ENCODE peak calls at places on chromosomes 16 and 17, in eight cellular contexts. K, F, M, N, O, G, J and X are unnamed samples. For H3K36me3 and H3K4me1, the result is how much of the 10 kb centered on the place peaks cover.

GRCh38 chr16:14501331-14502255 is 128.5 kb downstream of the PARN start:
- DNase-seq in F (peak), J (peak), K (peak), M (peak), O (peak), G (peak), N (peak), X (peak)

GRCh38 chr16:3095869-3096268 is 3.2 kb downstream of the ZSCAN10 start:
- DNase-seq in N (peak), F (peak), O (peak), G (no peak), J (peak), K (no peak), M (no peak), X (no peak)

GRCh38 chr17:48555183-48555615 is 10.3 kb upstream of the HOXB2 start:
- DNase-seq in J (no peak), O (no peak), K (no peak), G (no peak), F (no peak), N (peak), M (peak), X (no peak)

GRCh38 chr17:73387746-73388577 is 76.2 kb upstream of the CDC42EP4 start:
- DNase-seq in M (no peak), F (peak), G (no peak), K (no peak), O (no peak), N (no peak), J (no peak), X (no peak)

GRCh38 chr17:15651001-15651582 is 31.6 kb upstream of the FBXW10B start:
- DNase-seq in J (no peak), O (peak), F (no peak), N (peak), K (no peak), G (peak), M (peak), X (no peak)

GRCh38 chr16:88782454-88783390 is 2.3 kb downstream of the PIEZO1 start:
- DNase-seq in K (no peak), N (peak), O (no peak), J (no peak), M (peak), F (no peak), G (no peak), X (no peak)

GRCh38 chr17:52209507-52209906 is 51.0 kb upstream of the CA10 start:
- DNase-seq in F (no peak), N (peak), G (no peak), J (no peak), M (no peak), K (no peak), O (no peak), X (no peak)

GRCh38 chr17:76422860-76423259 is 30.1 kb downstream of the UBE2O start:
- DNase-seq in N (no peak), F (no peak), G (no peak), M (no peak), O (no peak), K (no peak), J (no peak), X (no peak)

GRCh38 chr16:82062645-82063058 is 27.6 kb downstream of the HSD17B2 start:
- DNase-seq in M (no peak), J (no peak), O (no peak), G (no peak), N (no peak), F (no peak), K (no peak), X (peak)

DNA sequence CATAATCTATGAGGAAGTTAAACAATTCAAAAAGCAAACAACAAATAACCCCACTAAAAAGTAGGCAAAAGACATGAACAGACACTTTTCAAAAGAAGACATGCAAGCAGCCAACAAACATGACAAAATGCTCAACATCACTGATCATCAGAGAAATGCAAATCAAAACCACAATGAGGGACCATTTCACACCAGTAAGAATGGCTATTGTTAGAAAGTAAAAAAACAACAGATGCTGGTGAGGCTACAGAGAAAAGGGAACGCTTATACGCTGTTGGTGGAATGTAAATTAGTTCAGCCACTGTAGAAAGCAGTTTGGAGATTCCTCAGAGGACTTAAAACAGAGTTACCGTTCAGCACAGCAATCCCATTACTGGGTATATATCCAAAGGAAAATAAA is 24.4 kb downstream of the TNFRSF13B start:
- DNase-seq in F (no peak), N (no peak), M (no peak), G (no peak), K (peak), O (no peak), J (no peak), X (no peak)
- H3K36me3 ChIP-seq in F (under half), N (under half), M (under half), G (under half), K (under half), O (under half), J (under half), X (under half)

GRCh38 chr17:82444284-82444893 is 6.2 kb downstream of the CYBC1 start:
- DNase-seq in F (no peak), G (no peak), O (no peak), M (no peak), J (no peak), K (no peak), N (no peak), X (no peak)
- H3K4me1 ChIP-seq in F (under half), G (under half), O (under half), M (under half), J (under half), K (under half), N (under half), X (under half)

GRCh38 chr16:48089053-48089792 is 66.6 kb downstream of the ABCC12 start:
- DNase-seq in M (no peak), F (no peak), G (no peak), O (no peak), K (no peak), J (no peak), N (no peak), X (no peak)

GRCh38 chr16:48086422-48086821 is 69.4 kb downstream of the ABCC12 start:
- DNase-seq in J (no peak), N (no peak), F (no peak), M (no peak), O (no peak), K (no peak), G (no peak), X (no peak)

GRCh38 chr16:48087639-48088038 is 68.2 kb downstream of the ABCC12 start:
- DNase-seq in G (no peak), N (no peak), J (no peak), F (no peak), M (no peak), O (no peak), K (no peak), X (no peak)

GRCh38 chr16:48091077-48091476 is 64.7 kb downstream of the ABCC12 start:
- DNase-seq in J (no peak), O (no peak), G (no peak), F (peak), M (no peak), K (no peak), N (no peak), X (no peak)
- H3K36me3 ChIP-seq in J (under half), O (under half), G (under half), F (under half), M (under half), K (under half), N (under half), X (under half)

GRCh38 chr16:57262841-57263584 is 18.0 kb downstream of the ARL2BP start:
- DNase-seq in K (no peak), O (peak), M (no peak), G (no peak), N (no peak), J (peak), F (no peak), X (no peak)
- H3K4me1 ChIP-seq in K (under half), O (under half), M (under half), G (under half), N (under half), J (half or more), F (under half), X (under half)

DNA sequence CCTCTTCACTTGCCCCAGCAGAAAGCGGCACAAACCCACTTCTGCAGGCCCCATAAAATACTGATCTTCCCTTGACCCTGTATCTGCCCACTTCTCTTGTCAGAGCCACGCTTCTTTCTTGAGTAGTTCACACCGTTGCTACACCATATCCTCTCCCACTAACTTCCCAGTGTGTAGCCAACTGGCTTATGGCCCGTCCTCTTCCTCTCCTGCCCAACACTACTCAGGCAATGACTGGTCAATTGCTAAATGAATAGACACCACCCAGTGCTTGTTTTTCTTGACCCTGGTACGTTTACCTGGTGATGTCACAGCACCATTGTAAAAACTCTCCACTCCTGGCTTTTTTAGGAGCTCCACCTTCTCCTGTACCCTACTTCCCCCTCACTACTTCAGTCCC is 86.9 kb downstream of the NDEL1 start:
- DNase-seq in N (no peak), M (no peak), J (no peak), F (no peak), K (no peak), O (no peak), G (no peak), X (no peak)
- H3K36me3 ChIP-seq in N (under half), M (under half), J (under half), F (under half), K (under half), O (under half), G (under half), X (under half)